ENCODE peak calls at places on chromosomes 13 and 19, in seven cellular contexts. One of them, this sample, is unnamed.

GRCh38 chr19:4748185-4748584 is 24.5 kb upstream of the DPP9 start:
- DNase-seq in hepatic stellate cell: no peak
- DNase-seq in left colon: no peak
- DNase-seq in H9: no peak
- DNase-seq in body of pancreas: no peak
- DNase-seq in activated CD4-positive, alpha-beta T cell treated with anti-CD3 and anti-CD28 coated beads, Interleukin-2, amount 10 ng/mL, durations not matched to agents 7 days and 5 days: no peak
- DNase-seq in BJ: no peak
- DNase-seq in this sample: no peak

GRCh38 chr19:55118401-55118991 is 1.1 kb upstream of the PPP1R12C start:
- DNase-seq in BJ: no peak
- DNase-seq in body of pancreas: peak
- DNase-seq in activated CD4-positive, alpha-beta T cell treated with anti-CD3 and anti-CD28 coated beads, Interleukin-2, amount 10 ng/mL, durations not matched to agents 7 days and 5 days: peak
- DNase-seq in H9: peak
- DNase-seq in hepatic stellate cell: no peak
- DNase-seq in left colon: peak
- DNase-seq in this sample: peak

GRCh38 chr19:10654610-10655456 is 687 bp downstream of the ILF3 start:
- DNase-seq in H9: peak
- DNase-seq in BJ: no peak
- DNase-seq in left colon: peak
- DNase-seq in activated CD4-positive, alpha-beta T cell treated with anti-CD3 and anti-CD28 coated beads, Interleukin-2, amount 10 ng/mL, durations not matched to agents 7 days and 5 days: peak
- DNase-seq in hepatic stellate cell: peak
- DNase-seq in body of pancreas: peak
- DNase-seq in this sample: peak

GRCh38 chr19:53634768-53635167 is 3.0 kb downstream of the DPRX start:
- DNase-seq in body of pancreas: no peak
- DNase-seq in activated CD4-positive, alpha-beta T cell treated with anti-CD3 and anti-CD28 coated beads, Interleukin-2, amount 10 ng/mL, durations not matched to agents 7 days and 5 days: no peak
- DNase-seq in hepatic stellate cell: no peak
- DNase-seq in BJ: no peak
- DNase-seq in left colon: no peak
- DNase-seq in H9: no peak
- DNase-seq in this sample: no peak

GRCh38 chr13:48163066-48163465 is 68.2 kb upstream of the MED4 start:
- DNase-seq in hepatic stellate cell: no peak
- DNase-seq in BJ: no peak
- DNase-seq in H9: no peak
- DNase-seq in activated CD4-positive, alpha-beta T cell treated with anti-CD3 and anti-CD28 coated beads, Interleukin-2, amount 10 ng/mL, durations not matched to agents 7 days and 5 days: no peak
- DNase-seq in body of pancreas: no peak
- DNase-seq in left colon: no peak
- DNase-seq in this sample: no peak

GRCh38 chr13:102172406-102172805 is 229.4 kb downstream of the FGF14 start:
- DNase-seq in BJ: no peak
- DNase-seq in body of pancreas: no peak
- DNase-seq in H9: no peak
- DNase-seq in left colon: no peak
- DNase-seq in activated CD4-positive, alpha-beta T cell treated with anti-CD3 and anti-CD28 coated beads, Interleukin-2, amount 10 ng/mL, durations not matched to agents 7 days and 5 days: no peak
- DNase-seq in hepatic stellate cell: no peak
- DNase-seq in this sample: no peak

GRCh38 chr13:31385534-31385933 is 185.8 kb downstream of the B3GLCT start:
- DNase-seq in H9: no peak
- DNase-seq in left colon: peak
- DNase-seq in body of pancreas: no peak
- DNase-seq in BJ: no peak
- DNase-seq in activated CD4-positive, alpha-beta T cell treated with anti-CD3 and anti-CD28 coated beads, Interleukin-2, amount 10 ng/mL, durations not matched to agents 7 days and 5 days: no peak
- DNase-seq in hepatic stellate cell: no peak
- DNase-seq in this sample: no peak

GRCh38 chr19:15280915-15281683 is 48.9 kb upstream of the EPHX3 start:
- DNase-seq in body of pancreas: peak
- DNase-seq in BJ: no peak
- DNase-seq in activated CD4-positive, alpha-beta T cell treated with anti-CD3 and anti-CD28 coated beads, Interleukin-2, amount 10 ng/mL, durations not matched to agents 7 days and 5 days: no peak
- DNase-seq in hepatic stellate cell: peak
- DNase-seq in left colon: peak
- DNase-seq in H9: no peak
- DNase-seq in this sample: no peak

GRCh38 chr19:40630571-40631160 is 29.5 kb downstream of the LTBP4 start:
- DNase-seq in activated CD4-positive, alpha-beta T cell treated with anti-CD3 and anti-CD28 coated beads, Interleukin-2, amount 10 ng/mL, durations not matched to agents 7 days and 5 days: no peak
- DNase-seq in left colon: no peak
- DNase-seq in hepatic stellate cell: no peak
- DNase-seq in BJ: no peak
- DNase-seq in H9: no peak
- DNase-seq in body of pancreas: no peak
- DNase-seq in this sample: no peak

GRCh38 chr13:70162141-70162540 is 53.9 kb upstream of the KLHL1 start:
- DNase-seq in H9: no peak
- DNase-seq in hepatic stellate cell: no peak
- DNase-seq in activated CD4-positive, alpha-beta T cell treated with anti-CD3 and anti-CD28 coated beads, Interleukin-2, amount 10 ng/mL, durations not matched to agents 7 days and 5 days: no peak
- DNase-seq in body of pancreas: no peak
- DNase-seq in BJ: no peak
- DNase-seq in left colon: no peak
- DNase-seq in this sample: no peak

GRCh38 chr13:44306401-44307192 is 67.0 kb upstream of the SERP2 start:
- DNase-seq in H9: peak
- DNase-seq in body of pancreas: no peak
- DNase-seq in left colon: peak
- DNase-seq in BJ: peak
- DNase-seq in activated CD4-positive, alpha-beta T cell treated with anti-CD3 and anti-CD28 coated beads, Interleukin-2, amount 10 ng/mL, durations not matched to agents 7 days and 5 days: no peak
- DNase-seq in hepatic stellate cell: peak
- DNase-seq in this sample: peak

GRCh38 chr13:42064259-42064658 is 15.8 kb downstream of the DGKH start:
- DNase-seq in activated CD4-positive, alpha-beta T cell treated with anti-CD3 and anti-CD28 coated beads, Interleukin-2, amount 10 ng/mL, durations not matched to agents 7 days and 5 days: no peak
- DNase-seq in left colon: no peak
- DNase-seq in body of pancreas: no peak
- DNase-seq in hepatic stellate cell: no peak
- DNase-seq in H9: no peak
- DNase-seq in BJ: no peak
- DNase-seq in this sample: no peak

GRCh38 chr19:15532779-15533521 is 24.6 kb downstream of the CYP4F22 start:
- DNase-seq in activated CD4-positive, alpha-beta T cell treated with anti-CD3 and anti-CD28 coated beads, Interleukin-2, amount 10 ng/mL, durations not matched to agents 7 days and 5 days: peak
- DNase-seq in hepatic stellate cell: no peak
- DNase-seq in H9: no peak
- DNase-seq in BJ: no peak
- DNase-seq in body of pancreas: no peak
- DNase-seq in left colon: no peak
- DNase-seq in this sample: no peak

GRCh38 chr19:51689751-51690358 is 3.3 kb upstream of the SPACA6 start:
- DNase-seq in BJ: no peak
- DNase-seq in left colon: peak
- DNase-seq in body of pancreas: peak
- DNase-seq in activated CD4-positive, alpha-beta T cell treated with anti-CD3 and anti-CD28 coated beads, Interleukin-2, amount 10 ng/mL, durations not matched to agents 7 days and 5 days: no peak
- DNase-seq in hepatic stellate cell: no peak
- DNase-seq in H9: peak
- DNase-seq in this sample: peak

GRCh38 chr13:28743499-28744083 is 24.8 kb upstream of the SLC46A3 start:
- DNase-seq in hepatic stellate cell: no peak
- DNase-seq in H9: no peak
- DNase-seq in activated CD4-positive, alpha-beta T cell treated with anti-CD3 and anti-CD28 coated beads, Interleukin-2, amount 10 ng/mL, durations not matched to agents 7 days and 5 days: no peak
- DNase-seq in left colon: no peak
- DNase-seq in BJ: no peak
- DNase-seq in body of pancreas: no peak
- DNase-seq in this sample: no peak

GRCh38 chr13:35309711-35310110 is 166.8 kb downstream of the MAB21L1 start:
- DNase-seq in left colon: no peak
- DNase-seq in activated CD4-positive, alpha-beta T cell treated with anti-CD3 and anti-CD28 coated beads, Interleukin-2, amount 10 ng/mL, durations not matched to agents 7 days and 5 days: no peak
- DNase-seq in H9: no peak
- DNase-seq in hepatic stellate cell: no peak
- DNase-seq in BJ: no peak
- DNase-seq in body of pancreas: no peak
- DNase-seq in this sample: no peak

GRCh38 chr19:15812059-15812722 is 3.3 kb downstream of the OR10H1 start:
- DNase-seq in hepatic stellate cell: no peak
- DNase-seq in body of pancreas: no peak
- DNase-seq in activated CD4-positive, alpha-beta T cell treated with anti-CD3 and anti-CD28 coated beads, Interleukin-2, amount 10 ng/mL, durations not matched to agents 7 days and 5 days: peak
- DNase-seq in left colon: peak
- DNase-seq in H9: no peak
- DNase-seq in BJ: no peak
- DNase-seq in this sample: no peak

GRCh38 chr13:110799246-110800236 is 86.0 kb downstream of the ING1 start:
- DNase-seq in body of pancreas: peak
- DNase-seq in left colon: no peak
- DNase-seq in hepatic stellate cell: peak
- DNase-seq in H9: no peak
- DNase-seq in activated CD4-positive, alpha-beta T cell treated with anti-CD3 and anti-CD28 coated beads, Interleukin-2, amount 10 ng/mL, durations not matched to agents 7 days and 5 days: no peak
- DNase-seq in BJ: peak
- DNase-seq in this sample: no peak

GRCh38 chr13:101916758-101917474 is 464.4 kb downstream of the ITGBL1 start:
- DNase-seq in left colon: no peak
- DNase-seq in body of pancreas: no peak
- DNase-seq in BJ: no peak
- DNase-seq in H9: no peak
- DNase-seq in activated CD4-positive, alpha-beta T cell treated with anti-CD3 and anti-CD28 coated beads, Interleukin-2, amount 10 ng/mL, durations not matched to agents 7 days and 5 days: no peak
- DNase-seq in hepatic stellate cell: no peak
- DNase-seq in this sample: peak

GRCh38 chr13:43522788-43523187 is 264.0 kb downstream of the ENOX1 start:
- DNase-seq in H9: no peak
- DNase-seq in BJ: peak
- DNase-seq in hepatic stellate cell: no peak
- DNase-seq in left colon: no peak
- DNase-seq in body of pancreas: no peak
- DNase-seq in activated CD4-positive, alpha-beta T cell treated with anti-CD3 and anti-CD28 coated beads, Interleukin-2, amount 10 ng/mL, durations not matched to agents 7 days and 5 days: no peak
- DNase-seq in this sample: no peak

GRCh38 chr19:46288896-46289588 is 7.8 kb upstream of the HIF3A start:
- DNase-seq in hepatic stellate cell: peak
- DNase-seq in H9: no peak
- DNase-seq in activated CD4-positive, alpha-beta T cell treated with anti-CD3 and anti-CD28 coated beads, Interleukin-2, amount 10 ng/mL, durations not matched to agents 7 days and 5 days: no peak
- DNase-seq in BJ: peak
- DNase-seq in left colon: no peak
- DNase-seq in body of pancreas: peak
- DNase-seq in this sample: no peak

GRCh38 chr13:31890946-31891345 is 140.6 kb upstream of the FRY start:
- DNase-seq in body of pancreas: no peak
- DNase-seq in hepatic stellate cell: no peak
- DNase-seq in H9: no peak
- DNase-seq in left colon: no peak
- DNase-seq in BJ: no peak
- DNase-seq in activated CD4-positive, alpha-beta T cell treated with anti-CD3 and anti-CD28 coated beads, Interleukin-2, amount 10 ng/mL, durations not matched to agents 7 days and 5 days: no peak
- DNase-seq in this sample: no peak

GRCh38 chr19:51440052-51440451 is 18.2 kb downstream of the SIGLEC8 start:
- DNase-seq in hepatic stellate cell: no peak
- DNase-seq in body of pancreas: no peak
- DNase-seq in left colon: no peak
- DNase-seq in activated CD4-positive, alpha-beta T cell treated with anti-CD3 and anti-CD28 coated beads, Interleukin-2, amount 10 ng/mL, durations not matched to agents 7 days and 5 days: no peak
- DNase-seq in BJ: no peak
- DNase-seq in H9: no peak
- DNase-seq in this sample: no peak

GRCh38 chr13:40986328-40986856 is 32.7 kb downstream of the ELF1 start:
- DNase-seq in body of pancreas: no peak
- DNase-seq in hepatic stellate cell: no peak
- DNase-seq in activated CD4-positive, alpha-beta T cell treated with anti-CD3 and anti-CD28 coated beads, Interleukin-2, amount 10 ng/mL, durations not matched to agents 7 days and 5 days: no peak
- DNase-seq in BJ: no peak
- DNase-seq in left colon: no peak
- DNase-seq in H9: no peak
- DNase-seq in this sample: no peak

GRCh38 chr19:46466536-46467199 is 4.7 kb downstream of the PNMA8A start:
- DNase-seq in hepatic stellate cell: peak
- DNase-seq in activated CD4-positive, alpha-beta T cell treated with anti-CD3 and anti-CD28 coated beads, Interleukin-2, amount 10 ng/mL, durations not matched to agents 7 days and 5 days: no peak
- DNase-seq in body of pancreas: no peak
- DNase-seq in left colon: peak
- DNase-seq in BJ: peak
- DNase-seq in H9: no peak
- DNase-seq in this sample: no peak

GRCh38 chr19:14218615-14219330 is 12.8 kb upstream of the ADGRL1 start:
- DNase-seq in BJ: no peak
- DNase-seq in left colon: no peak
- DNase-seq in hepatic stellate cell: no peak
- DNase-seq in H9: no peak
- DNase-seq in activated CD4-positive, alpha-beta T cell treated with anti-CD3 and anti-CD28 coated beads, Interleukin-2, amount 10 ng/mL, durations not matched to agents 7 days and 5 days: no peak
- DNase-seq in body of pancreas: no peak
- DNase-seq in this sample: no peak

GRCh38 chr13:114152831-114153371 is 20.5 kb upstream of the RASA3 start:
- DNase-seq in body of pancreas: no peak
- DNase-seq in H9: no peak
- DNase-seq in activated CD4-positive, alpha-beta T cell treated with anti-CD3 and anti-CD28 coated beads, Interleukin-2, amount 10 ng/mL, durations not matched to agents 7 days and 5 days: no peak
- DNase-seq in BJ: peak
- DNase-seq in hepatic stellate cell: no peak
- DNase-seq in left colon: no peak
- DNase-seq in this sample: no peak

GRCh38 chr13:51806571-51806970 is 2.6 kb upstream of the DHRS12 start:
- DNase-seq in hepatic stellate cell: no peak
- DNase-seq in body of pancreas: peak
- DNase-seq in left colon: no peak
- DNase-seq in activated CD4-positive, alpha-beta T cell treated with anti-CD3 and anti-CD28 coated beads, Interleukin-2, amount 10 ng/mL, durations not matched to agents 7 days and 5 days: no peak
- DNase-seq in H9: no peak
- DNase-seq in BJ: no peak
- DNase-seq in this sample: no peak

GRCh38 chr13:80338781-80339577 is 1.9 kb downstream of the SPRY2 start:
- DNase-seq in H9: peak
- DNase-seq in activated CD4-positive, alpha-beta T cell treated with anti-CD3 and anti-CD28 coated beads, Interleukin-2, amount 10 ng/mL, durations not matched to agents 7 days and 5 days: no peak
- DNase-seq in BJ: peak
- DNase-seq in left colon: peak
- DNase-seq in hepatic stellate cell: peak
- DNase-seq in body of pancreas: peak
- DNase-seq in this sample: peak